ENCODE peak calls at places on chromosomes 3 and 15, in six cellular contexts. T is anterior cingulate cortex, C is activated gamma-delta T cell treated with Interleukin-2 at 50 U/mL for 16 hours, I is HS-5, H is DMS79 treated with DMSO at 0.1 percent for 48 hours, K is AG04450. X is an unnamed sample.

GRCh38 chr3:52253314-52254260 is 8.0 kb downstream of the PPM1M start:
- DNase-seq in K (no peak), T (peak), I (no peak), C (peak), H (no peak), X (no peak)

GRCh38 chr3:29440321-29441019 is 159.6 kb downstream of the RBMS3 start:
- DNase-seq in T (no peak), C (no peak), H (peak), I (no peak), K (no peak), X (no peak)

GRCh38 chr3:157669403-157669802 is 166.2 kb upstream of the VEPH1 start:
- DNase-seq in K (no peak), T (no peak), C (no peak), H (no peak), I (no peak), X (no peak)

GRCh38 chr3:138113309-138113708 is 2.1 kb downstream of the DZIP1L start:
- DNase-seq in I (no peak), C (no peak), H (peak), T (no peak), K (no peak), X (peak)

GRCh38 chr15:86538141-86538540 is 458.5 kb downstream of the AGBL1 start:
- DNase-seq in K (no peak), I (no peak), H (no peak), C (no peak), T (no peak), X (no peak)

GRCh38 chr3:187955076-187955952 is 198.6 kb upstream of the LPP start:
- DNase-seq in T (no peak), I (peak), C (no peak), K (peak), H (no peak), X (no peak)

GRCh38 chr15:50182233-50183013 is 427 bp downstream of the SLC27A2 start:
- DNase-seq in I (no peak), H (peak), T (no peak), C (peak), K (no peak), X (no peak)

GRCh38 chr3:17995769-17996168 is 253.3 kb upstream of the TBC1D5 start:
- DNase-seq in C (no peak), H (no peak), I (no peak), T (no peak), K (no peak), X (no peak)

GRCh38 chr3:127150915-127151564 is 41.9 kb upstream of the PRR23E start:
- DNase-seq in I (no peak), H (no peak), T (no peak), K (no peak), C (no peak), X (no peak)

GRCh38 chr3:187188931-187189330 is 8.4 kb upstream of the RTP1 start:
- DNase-seq in T (no peak), I (no peak), K (no peak), C (no peak), H (no peak), X (no peak)

GRCh38 chr3:17894434-17895060 is 152.1 kb upstream of the TBC1D5 start:
- DNase-seq in I (no peak), T (no peak), K (peak), H (no peak), C (no peak), X (no peak)

GRCh38 chr3:110955301-110955880 is 116.2 kb upstream of the NECTIN3 start:
- DNase-seq in I (no peak), C (no peak), H (no peak), K (no peak), T (no peak), X (no peak)

GRCh38 chr15:86624261-86625036 is 544.8 kb downstream of the AGBL1 start:
- DNase-seq in I (peak), T (peak), H (peak), K (no peak), C (peak), X (peak)

GRCh38 chr3:188690076-188690475 is 481.7 kb upstream of the TPRG1 start:
- DNase-seq in I (no peak), K (no peak), T (no peak), H (no peak), C (no peak), X (no peak)

GRCh38 chr15:89197503-89197971 is 23.8 kb downstream of the RLBP1 start:
- DNase-seq in I (no peak), T (peak), H (peak), C (no peak), K (no peak), X (no peak)

GRCh38 chr15:57158997-57159668 is 217.2 kb upstream of the CGNL1 start:
- DNase-seq in I (no peak), H (no peak), K (no peak), C (no peak), T (no peak), X (no peak)

GRCh38 chr3:101950985-101951733 is 101.8 kb downstream of the NFKBIZ start:
- DNase-seq in K (no peak), C (no peak), T (no peak), H (peak), I (no peak), X (no peak)

GRCh38 chr3:123634149-123635051 is 49.5 kb upstream of the HACD2 start:
- DNase-seq in I (no peak), C (no peak), T (no peak), H (no peak), K (no peak), X (no peak)

GRCh38 chr3:127844326-127844942 is 22.1 kb upstream of the MGLL start:
- DNase-seq in H (peak), T (no peak), K (no peak), I (no peak), C (no peak), X (no peak)

X was measured in NCI-H446.